ENCODE peak calls at places on chromosome 12, in eight cellular contexts. A is HCT116, F is endothelial cell of umbilical vein, Y is HepG2, E is A549, X is H1, C is K562, K is GM12878. L is an unnamed sample.
A peak's percentile ranks its signal among the peaks of the same experiment; 100 is the strongest.

GRCh38 chr12:113276306-113276705 is 55.0 kb downstream of the TPCN1 start:
- DNase-seq in K (no peak), F (no peak), C (no peak), A (no peak), X (no peak), E (no peak), Y (no peak), L (peak; percentile 89)

GRCh38 chr12:95282266-95282665 is 64.7 kb downstream of the VEZT start:
- DNase-seq in X (no peak), K (no peak), Y (no peak), F (no peak), C (no peak), E (no peak), A (no peak), L (no peak)

GRCh38 chr12:62934799-62935674 is at the start of gene PPM1H:
- DNase-seq in X (peak; percentile 82), E (peak; percentile 96), C (peak; percentile 91), A (peak; percentile 68), Y (peak; percentile 86), F (peak; percentile 63), K (no peak), L (peak; percentile 81)

GRCh38 chr12:4107911-4108697 is 165.5 kb upstream of the CCND2 start:
- DNase-seq in Y (no peak), A (no peak), K (no peak), F (no peak), E (no peak), C (no peak), X (no peak), L (no peak)

GRCh38 chr12:63400318-63400717 is 249.3 kb upstream of the AVPR1A start:
- DNase-seq in Y (no peak), C (no peak), F (no peak), K (no peak), E (no peak), A (no peak), X (no peak), L (no peak)

GRCh38 chr12:119208626-119209061 is 29.9 kb downstream of the HSPB8 start:
- DNase-seq in A (no peak), F (no peak), X (no peak), C (no peak), E (no peak), Y (peak; percentile 33), K (no peak), L (no peak)

GRCh38 chr12:57552306-57552651 is 2.4 kb downstream of the KIF5A start:
- DNase-seq in A (no peak), E (no peak), C (peak; percentile 37), K (no peak), Y (no peak), X (no peak), F (no peak), L (no peak)

GRCh38 chr12:91958816-91959215 is 186.8 kb downstream of the BTG1 start:
- DNase-seq in E (no peak), X (no peak), Y (no peak), C (no peak), F (no peak), K (no peak), A (no peak), L (no peak)

GRCh38 chr12:93785262-93786010 is 108.3 kb downstream of the CRADD start:
- DNase-seq in A (peak; percentile 85), K (no peak), Y (peak; percentile 63), X (peak; percentile 29), C (peak; percentile 55), F (peak; percentile 90), E (peak; percentile 86), L (peak; percentile 20)

GRCh38 chr12:94553130-94553519 is 93.5 kb upstream of the CEP83 start:
- DNase-seq in K (no peak), E (no peak), A (peak; percentile 51), X (no peak), F (peak; percentile 57), C (no peak), Y (no peak), L (no peak)

GRCh38 chr12:124917135-124917840 is 2.8 kb upstream of the UBC start:
- DNase-seq in E (peak; percentile 77), K (peak; percentile 98), Y (peak; percentile 99), A (peak; percentile 99), F (peak; percentile 100), X (peak; percentile 97), C (peak; percentile 77), L (peak; percentile 100)

GRCh38 chr12:15590180-15590826 is 198.9 kb downstream of the EPS8 start:
- DNase-seq in A (peak; percentile 60), Y (peak; percentile 70), K (peak; percentile 46), F (peak; percentile 70), E (peak; percentile 78), X (peak; percentile 9), C (peak; percentile 26), L (peak; percentile 65)

DNA sequence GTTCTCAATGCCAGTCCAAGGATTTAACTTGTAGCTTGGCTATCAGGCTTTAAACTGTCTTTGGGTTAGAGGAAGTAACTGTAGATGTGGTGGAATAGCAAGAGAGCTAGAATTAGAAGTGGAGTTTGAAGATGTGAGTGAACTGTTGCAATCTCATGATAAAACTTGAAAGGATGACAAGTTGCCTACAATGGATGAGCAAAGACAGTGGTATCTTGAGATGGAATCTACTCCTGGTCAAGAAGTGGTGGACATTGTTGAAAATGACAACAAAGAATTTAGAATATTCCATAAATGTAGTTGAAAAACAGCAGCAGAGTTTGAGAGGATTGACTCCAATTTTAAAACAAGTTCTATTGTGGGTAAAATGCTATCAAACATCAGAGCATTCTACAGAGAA is 199.0 kb downstream of the DUSP6 start:
- DNase-seq in E (no peak), C (no peak), Y (no peak), K (no peak), X (no peak), A (no peak), F (no peak), L (peak; percentile 37)
- TF ChIP-seq MAX in E (no peak), C (no peak), Y (no peak), K (no peak), X (no peak), A (no peak), F (no peak), L (no peak)

DNA sequence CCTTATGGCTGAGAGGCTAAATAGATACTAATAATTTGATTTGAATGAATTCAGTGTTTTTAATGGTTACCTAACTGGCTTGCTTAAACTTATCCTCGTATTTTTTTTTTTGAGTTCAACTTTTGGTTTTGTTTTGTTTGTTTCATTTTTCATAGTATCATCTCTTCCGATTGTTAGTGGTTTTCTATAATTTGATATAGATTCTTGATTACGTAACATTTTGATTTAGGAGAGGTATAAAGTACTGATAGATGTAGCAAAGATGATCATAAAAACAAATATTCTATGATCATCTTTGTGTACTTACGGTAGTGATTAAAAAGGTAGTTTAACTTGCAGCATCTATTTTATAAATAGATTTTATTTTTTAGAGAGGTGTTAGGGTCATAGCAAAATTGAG is 93.0 kb downstream of the ALX1 start:
- DNase-seq in X (no peak), E (no peak), A (no peak), C (no peak), K (no peak), F (no peak), Y (no peak), L (no peak)
- TF ChIP-seq CTCF in X (no peak), E (no peak), A (no peak), C (no peak), K (no peak), F (no peak), Y (no peak), L (no peak)

GRCh38 chr12:55845785-55846496 is 3.2 kb upstream of the MMP19 start:
- DNase-seq in Y (no peak), E (no peak), K (no peak), A (no peak), F (no peak), X (no peak), C (no peak), L (no peak)

GRCh38 chr12:55849616-55850015 is 6.9 kb upstream of the MMP19 start:
- DNase-seq in A (no peak), C (no peak), E (no peak), X (no peak), K (no peak), F (no peak), Y (no peak), L (no peak)

GRCh38 chr12:55847033-55847432 is 4.3 kb upstream of the MMP19 start:
- DNase-seq in A (no peak), Y (no peak), K (no peak), X (no peak), E (no peak), F (peak; percentile 25), C (no peak), L (peak; percentile 79)

GRCh38 chr12:55845349-55845748 is 2.6 kb upstream of the MMP19 start:
- DNase-seq in A (no peak), C (no peak), X (no peak), Y (no peak), F (no peak), E (no peak), K (no peak), L (peak; percentile 27)

GRCh38 chr12:55847603-55848329 is 5.0 kb upstream of the MMP19 start:
- DNase-seq in X (no peak), E (no peak), C (peak; percentile 75), Y (peak; percentile 26), K (no peak), A (no peak), F (peak; percentile 94), L (peak; percentile 92)
- TF ChIP-seq POLR2A in X (no peak), E (no peak), C (no peak), Y (no peak), K (no peak), A (no peak), F (peak; percentile 78), L (no peak)

GRCh38 chr12:46265734-46266133 is 3.1 kb downstream of the SLC38A1 start:
- DNase-seq in X (no peak), K (no peak), Y (no peak), C (no peak), F (no peak), E (no peak), A (no peak), L (no peak)

GRCh38 chr12:46267618-46268348 is 1.1 kb downstream of the SLC38A1 start:
- DNase-seq in A (no peak), K (no peak), E (no peak), C (peak; percentile 36), Y (no peak), X (no peak), F (peak; percentile 49), L (peak; percentile 59)

GRCh38 chr12:46268349-46268616 is 560 bp downstream of the SLC38A1 start:
- DNase-seq in X (no peak), C (no peak), F (no peak), E (no peak), Y (no peak), K (no peak), A (no peak), L (no peak)

GRCh38 chr12:46266382-46266791 is 2.5 kb downstream of the SLC38A1 start:
- DNase-seq in A (no peak), C (peak; percentile 29), X (no peak), Y (no peak), F (peak; percentile 37), K (no peak), E (peak; percentile 41), L (peak; percentile 52)

DNA sequence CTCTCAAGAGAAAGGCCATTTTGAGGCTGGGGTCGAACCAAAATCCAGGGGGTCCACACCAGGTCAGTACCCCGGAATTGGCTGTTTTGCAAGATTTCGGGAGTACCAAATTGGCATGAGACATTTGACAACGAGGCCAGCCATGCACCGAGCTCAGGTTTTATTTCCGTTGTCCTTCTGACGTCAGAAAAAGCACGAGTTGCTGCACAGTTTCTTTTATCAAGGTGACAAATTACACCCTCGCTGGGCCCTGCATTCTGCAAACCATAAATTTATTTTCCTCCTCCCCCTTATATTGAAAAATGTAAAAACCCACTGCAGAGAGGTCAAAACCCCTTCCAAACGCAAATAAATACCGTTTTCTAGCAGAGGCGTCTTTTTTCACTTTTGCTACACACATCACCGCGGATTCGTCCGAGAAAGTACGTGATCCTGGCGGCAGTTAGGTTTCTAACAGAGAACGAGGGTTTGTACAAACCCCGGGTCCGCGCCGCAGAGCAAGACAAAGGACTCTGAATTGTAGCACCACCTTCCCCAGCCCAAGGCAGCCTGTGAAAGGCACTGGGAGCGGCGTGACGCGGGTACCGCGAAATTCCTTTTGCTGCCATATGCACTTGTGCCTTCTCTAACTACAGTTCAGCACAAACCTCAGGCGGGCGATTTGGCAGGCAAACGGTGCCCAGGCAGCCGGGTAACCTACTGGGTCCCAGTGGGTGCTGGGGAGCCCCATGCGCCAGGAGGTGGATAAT is 1.8 kb downstream of the SLC38A1 start:
- DNase-seq in F (peak; percentile 78), Y (peak; percentile 56), K (no peak), C (no peak), A (no peak), E (peak; percentile 24), X (no peak), L (peak; percentile 74)
- TF ChIP-seq MAX in F (no peak), Y (no peak), K (peak; percentile 49), C (no peak), A (peak; percentile 74), E (peak; percentile 57), X (peak; percentile 35), L (peak; percentile 75)